ENCODE peak calls at places on chromosomes 1 and 21, in eight cellular contexts. I is sigmoid colon, P is stomach, Y is gastrocnemius medialis, N is breast epithelium, L is prostate gland, Z is ovary, G is suprapubic skin. D is an unnamed sample. For H3K4me1, the result is how much of the 10 kb centered on the place peaks cover.

GRCh38 chr1:102550729-102551384 is 554.1 kb upstream of the OLFM3 start:
- DNase-seq in Y (no peak), N (no peak), Z (no peak), I (no peak), L (no peak), G (no peak), P (no peak), D (no peak)

GRCh38 chr1:50425376-50426107 is 2.3 kb upstream of the DMRTA2 start:
- DNase-seq in Z (no peak), I (no peak), G (no peak), P (no peak), L (no peak), Y (no peak), N (no peak), D (no peak)

GRCh38 chr1:201842472-201843020 is 13.6 kb downstream of the IPO9 start:
- DNase-seq in Z (no peak), G (no peak), N (no peak), I (no peak), P (no peak), Y (no peak), L (no peak), D (no peak)

GRCh38 chr21:17139696-17140095 is 373.1 kb upstream of the CXADR start:
- DNase-seq in Z (no peak), I (no peak), N (no peak), L (no peak), P (no peak), G (no peak), Y (no peak), D (no peak)

GRCh38 chr1:46181343-46182260 is 5.3 kb upstream of the P3R3URF start:
- DNase-seq in I (no peak), Z (no peak), P (no peak), N (no peak), G (no peak), L (no peak), Y (no peak), D (no peak)

GRCh38 chr1:173267453-173267945 is 60.4 kb upstream of the TNFSF4 start:
- DNase-seq in G (no peak), N (no peak), P (no peak), I (no peak), Y (no peak), L (no peak), Z (no peak), D (no peak)

GRCh38 chr1:20426923-20427322 is 59.1 kb downstream of the CAMK2N1 start:
- DNase-seq in N (peak), Y (no peak), Z (no peak), G (no peak), P (no peak), L (no peak), I (no peak), D (no peak)

GRCh38 chr1:64215576-64215975 is 12.2 kb downstream of the UBE2U start:
- DNase-seq in L (no peak), G (no peak), I (no peak), N (no peak), Z (no peak), Y (no peak), P (no peak), D (no peak)

GRCh38 chr1:145719230-145720079 is at the start of gene CD160:
- DNase-seq in Y (no peak), N (no peak), L (no peak), G (no peak), Z (no peak), P (no peak), I (no peak), D (no peak)

GRCh38 chr1:92882817-92883216 is 51.0 kb downstream of the RPL5 start:
- DNase-seq in P (no peak), Z (no peak), N (no peak), G (no peak), L (no peak), Y (no peak), I (no peak), D (no peak)

GRCh38 chr1:84387480-84388163 is 10.7 kb upstream of the DNASE2B start:
- DNase-seq in G (no peak), Y (no peak), P (no peak), L (no peak), N (no peak), I (no peak), Z (no peak), D (no peak)

GRCh38 chr1:13760340-13760739 is 60.4 kb downstream of the PRDM2 start:
- DNase-seq in N (no peak), I (no peak), P (no peak), G (no peak), L (no peak), Z (no peak), Y (no peak), D (no peak)

GRCh38 chr1:174788981-174789380 is 210.8 kb upstream of the CACYBP start:
- DNase-seq in P (no peak), N (no peak), Y (no peak), I (no peak), Z (no peak), L (no peak), G (no peak), D (no peak)

GRCh38 chr1:29912413-29912812 is 676.1 kb downstream of the PTPRU start:
- DNase-seq in G (no peak), I (peak), N (no peak), P (no peak), Y (no peak), L (no peak), Z (no peak), D (no peak)

GRCh38 chr1:212218065-212218464 is 67.1 kb upstream of the PPP2R5A start:
- DNase-seq in I (no peak), G (no peak), L (no peak), Z (no peak), N (no peak), P (peak), Y (no peak), D (no peak)

GRCh38 chr1:156508205-156508954 is 7.8 kb upstream of the MEF2D start:
- DNase-seq in G (peak), P (peak), Y (peak), Z (peak), N (no peak), I (peak), L (no peak), D (peak)
- TF ChIP-seq POLR2A in G (no peak), P (no peak), Y (no peak), Z (peak), N (no peak), I (peak), L (no peak), D (no peak)

DNA sequence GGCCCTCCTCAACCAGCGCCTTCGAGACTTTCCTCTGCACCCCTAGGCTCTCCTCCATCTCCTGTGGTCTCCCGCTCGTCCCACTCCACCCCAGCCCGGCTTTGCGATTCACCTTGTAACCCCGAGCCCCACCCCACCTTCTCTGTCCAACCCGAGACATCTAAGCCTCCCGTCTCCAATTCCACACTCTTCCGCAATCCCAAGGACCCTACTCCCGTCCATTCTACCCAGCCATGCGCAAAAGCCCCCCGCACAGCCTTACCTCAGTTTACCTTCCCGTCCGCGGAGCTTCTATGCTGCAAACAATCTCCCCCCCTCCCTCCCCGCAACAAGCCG is 174 bp downstream of the SH3BP5L start:
- DNase-seq in L (no peak), Z (no peak), N (no peak), P (no peak), I (peak), G (no peak), Y (no peak), D (no peak)
- H3K4me1 ChIP-seq in L (under half), Z (under half), N (under half), P (half or more), I (half or more), G (half or more), Y (half or more), D (under half)

GRCh38 chr1:66355756-66356155 is 178.2 kb upstream of the SGIP1 start:
- DNase-seq in L (no peak), G (no peak), Z (no peak), P (no peak), Y (no peak), N (no peak), I (no peak), D (no peak)

GRCh38 chr1:66356605-66357004 is 177.3 kb upstream of the SGIP1 start:
- DNase-seq in Y (no peak), P (no peak), Z (no peak), G (no peak), N (no peak), L (no peak), I (no peak), D (no peak)

GRCh38 chr1:66352783-66353182 is 181.2 kb upstream of the SGIP1 start:
- DNase-seq in N (no peak), I (no peak), Y (no peak), Z (no peak), P (no peak), G (no peak), L (no peak), D (no peak)

GRCh38 chr1:66353207-66353606 is 180.7 kb upstream of the SGIP1 start:
- DNase-seq in G (no peak), L (peak), Y (no peak), P (no peak), I (no peak), N (no peak), Z (no peak), D (no peak)

GRCh38 chr1:66354311-66354922 is 179.5 kb upstream of the SGIP1 start:
- DNase-seq in L (no peak), I (no peak), Y (no peak), N (no peak), P (no peak), Z (no peak), G (no peak), D (no peak)
- H3K4me3 ChIP-seq in L (no peak), I (no peak), Y (no peak), N (no peak), P (no peak), Z (no peak), G (no peak), D (no peak)

GRCh38 chr1:205210876-205211838 is at the start of gene DSTYK:
- DNase-seq in N (peak), G (peak), P (peak), I (peak), Z (peak), Y (peak), L (peak), D (peak)
- TF ChIP-seq POLR2A in N (no peak), G (no peak), P (no peak), I (peak), Z (peak), Y (peak), L (peak), D (peak)

GRCh38 chr1:65510961-65511360 is 90.5 kb downstream of the LEPR start:
- DNase-seq in Z (no peak), L (no peak), I (no peak), Y (no peak), G (no peak), P (no peak), N (no peak), D (no peak)
- H3K4me1 ChIP-seq in Z (under half), L (under half), I (under half), Y (under half), G (under half), P (under half), N (under half), D (under half)

DNA sequence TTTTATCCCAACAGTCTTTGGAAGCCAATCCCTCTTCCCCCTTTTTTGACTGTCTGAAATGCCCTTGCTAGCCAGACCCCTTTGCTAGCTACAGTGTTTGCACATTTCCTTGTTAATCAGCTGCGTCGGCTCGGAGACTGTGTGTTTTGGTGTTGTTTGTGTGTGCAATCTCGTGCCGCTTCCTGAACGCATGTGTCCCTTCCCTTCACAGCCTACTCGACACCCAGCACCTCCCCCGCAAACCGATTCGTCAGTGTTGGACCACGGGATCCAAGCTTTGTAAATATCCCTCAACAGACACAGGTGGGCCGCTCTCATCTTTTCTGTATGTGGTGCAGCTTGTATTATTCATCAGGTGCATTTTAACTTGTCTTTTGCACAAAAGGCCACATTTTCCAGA is 298.7 kb downstream of the TM2D1 start:
- DNase-seq in L (no peak), G (no peak), Z (no peak), Y (peak), P (no peak), N (no peak), I (no peak), D (no peak)
- H3K4me3 ChIP-seq in L (no peak), G (no peak), Z (no peak), Y (no peak), P (no peak), N (no peak), I (no peak), D (no peak)

GRCh38 chr1:243924588-243925349 is 74.7 kb upstream of the AKT3 start:
- DNase-seq in Z (no peak), N (no peak), Y (no peak), G (no peak), L (no peak), I (no peak), P (no peak), D (no peak)

GRCh38 chr1:243926299-243926698 is 76.3 kb upstream of the AKT3 start:
- DNase-seq in N (no peak), Y (no peak), Z (no peak), G (no peak), L (no peak), P (no peak), I (no peak), D (no peak)

GRCh38 chr1:243927401-243927800 is 77.4 kb upstream of the AKT3 start:
- DNase-seq in P (no peak), I (no peak), N (no peak), G (no peak), Z (no peak), Y (no peak), L (no peak), D (no peak)

GRCh38 chr1:243924188-243924587 is 74.1 kb upstream of the AKT3 start:
- DNase-seq in Y (no peak), I (no peak), G (no peak), L (no peak), P (no peak), N (no peak), Z (no peak), D (no peak)

DNA sequence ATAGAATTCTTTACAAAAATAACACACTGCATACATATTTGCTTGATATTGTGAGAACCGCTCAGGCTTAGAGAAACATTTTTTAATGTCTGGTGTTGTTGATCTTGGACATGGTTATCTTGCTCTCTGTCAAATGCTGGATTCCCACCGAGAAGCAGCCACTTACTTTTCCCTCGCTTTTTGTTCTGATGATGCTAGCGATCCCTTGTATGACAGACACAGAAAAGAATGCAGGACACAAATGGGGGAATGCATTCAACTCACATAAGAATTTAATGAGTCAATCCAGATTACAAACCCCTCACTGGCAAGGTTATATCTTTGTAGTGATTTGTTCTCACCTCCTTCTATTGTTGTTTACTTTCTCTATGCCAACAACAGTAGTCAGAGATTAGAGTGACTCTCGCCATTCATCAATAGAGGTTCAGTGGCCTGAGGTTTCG is 76.8 kb upstream of the AKT3 start:
- DNase-seq in P (no peak), L (no peak), N (no peak), Z (no peak), G (no peak), I (no peak), Y (no peak), D (no peak)
- TF ChIP-seq POLR2A in P (no peak), L (no peak), N (no peak), Z (no peak), G (no peak), I (no peak), Y (no peak), D (no peak)

GRCh38 chr1:178352790-178353416 is 143.9 kb downstream of the CLEC20A start:
- DNase-seq in Z (no peak), Y (no peak), I (no peak), G (no peak), P (no peak), L (no peak), N (no peak), D (no peak)
- H3K4me1 ChIP-seq in Z (under half), Y (under half), I (under half), G (under half), P (under half), L (under half), N (under half), D (under half)

GRCh38 chr1:151703813-151704212 is 12.8 kb downstream of the CELF3 start:
- DNase-seq in N (peak), I (no peak), G (no peak), Y (no peak), Z (no peak), L (no peak), P (no peak), D (no peak)
- H3K4me3 ChIP-seq in N (no peak), I (no peak), G (no peak), Y (no peak), Z (no peak), L (no peak), P (no peak), D (no peak)

GRCh38 chr1:35808376-35809155 is 750 bp downstream of the AGO4 start:
- DNase-seq in P (peak), L (peak), N (no peak), Y (peak), G (peak), I (peak), Z (peak), D (peak)
- TF ChIP-seq POLR2A in P (no peak), L (no peak), N (no peak), Y (peak), G (no peak), I (no peak), Z (no peak), D (no peak)